ENCODE peak calls at places on chromosome 15, in six cellular contexts. V is mesenchymal stem cell; Y is CD4-positive, alpha-beta memory T cell; O is T-helper 1 cell; D is IMR-90; K is AG08395. R is an unnamed sample.

GRCh38 chr15:90000175-90000923 is 775 bp upstream of the ZNF710 start:
- DNase-seq in V (peak), Y (no peak), O (peak), D (peak), K (peak), R (peak)

GRCh38 chr15:58062175-58062574 is 3.3 kb downstream of the ALDH1A2 start:
- DNase-seq in V (no peak), Y (no peak), O (no peak), D (no peak), K (no peak), R (no peak)

GRCh38 chr15:42494998-42495360 is 455 bp upstream of the SNAP23 start:
- DNase-seq in V (peak), Y (no peak), O (no peak), D (peak), K (peak), R (no peak)

GRCh38 chr15:66844747-66845145 is 142.7 kb downstream of the SMAD6 start:
- DNase-seq in V (no peak), Y (no peak), O (no peak), D (no peak), K (no peak), R (no peak)

GRCh38 chr15:74265046-74265639 is 29.0 kb downstream of the CCDC33 start:
- DNase-seq in V (peak), Y (no peak), O (no peak), D (peak), K (peak), R (no peak)

GRCh38 chr15:92665100-92665555 is 9.6 kb upstream of the FAM174B start:
- DNase-seq in V (peak), Y (no peak), O (no peak), D (peak), K (no peak), R (no peak)

GRCh38 chr15:55917881-55918296 is 75.5 kb downstream of the NEDD4 start:
- DNase-seq in V (peak), Y (peak), O (no peak), D (peak), K (peak), R (no peak)

GRCh38 chr15:39579487-39580116 is 1.3 kb upstream of the THBS1 start:
- DNase-seq in V (peak), Y (no peak), O (no peak), D (peak), K (peak), R (no peak)

GRCh38 chr15:28861031-28861534 is 12.6 kb upstream of the GOLGA6L7 start:
- DNase-seq in V (peak), Y (no peak), O (no peak), D (peak), K (no peak), R (no peak)

GRCh38 chr15:33448151-33448550 is 137.4 kb downstream of the RYR3 start:
- DNase-seq in V (no peak), Y (no peak), O (no peak), D (no peak), K (no peak), R (no peak)

GRCh38 chr15:60076582-60077263 is 72.6 kb downstream of the FOXB1 start:
- DNase-seq in V (no peak), Y (no peak), O (no peak), D (no peak), K (no peak), R (no peak)

GRCh38 chr15:51046799-51047449 is 47.8 kb downstream of the TNFAIP8L3 start:
- DNase-seq in V (peak), Y (no peak), O (no peak), D (peak), K (no peak), R (no peak)

GRCh38 chr15:88419830-88420229 is 47.4 kb downstream of the MRPL46 start:
- DNase-seq in V (no peak), Y (no peak), O (no peak), D (peak), K (no peak), R (no peak)

GRCh38 chr15:79243723-79244122 is 38.8 kb upstream of the ANKRD34C start:
- DNase-seq in V (peak), Y (no peak), O (no peak), D (no peak), K (no peak), R (no peak)

GRCh38 chr15:70245932-70246622 is 148.4 kb upstream of the TLE3 start:
- DNase-seq in V (peak), Y (no peak), O (no peak), D (peak), K (peak), R (no peak)

GRCh38 chr15:50675524-50676144 is 11.0 kb downstream of the TRPM7 start:
- DNase-seq in V (peak), Y (peak), O (no peak), D (peak), K (peak), R (no peak)

R was measured in activated B cell treated with CpG ODN at 0.5 μM for 24 hours.